ENCODE peak calls at places on chromosomes 6 and 20, in five cellular contexts. M is pancreas, V is lung, X is astrocyte, J is NT2/D1. T is an unnamed sample. For H3K9me3, the result is how much of the 10 kb centered on the place peaks cover.

GRCh38 chr20:46253391-46253790 is 54.9 kb downstream of the CDH22 start:
- DNase-seq in J (no peak), M (no peak), X (no peak), V (no peak), T (no peak)

GRCh38 chr20:10705801-10706459 is 32.1 kb upstream of the JAG1 start:
- DNase-seq in X (peak), J (no peak), M (no peak), V (no peak), T (no peak)

GRCh38 chr6:159100789-159101182 is 56.0 kb upstream of the TAGAP start:
- DNase-seq in V (no peak), X (no peak), J (no peak), M (no peak), T (no peak)

GRCh38 chr6:25583906-25584305 is 68.1 kb upstream of the SCGN start:
- DNase-seq in V (no peak), J (no peak), M (no peak), X (no peak), T (peak)

GRCh38 chr6:27541932-27542297 is 69.0 kb upstream of the ZNF184 start:
- DNase-seq in X (no peak), M (no peak), V (no peak), J (no peak), T (no peak)

GRCh38 chr20:36497856-36498255 is 43.5 kb upstream of the MYL9 start:
- DNase-seq in M (peak), X (peak), V (peak), J (no peak), T (no peak)

GRCh38 chr20:32877507-32877906 is 18.8 kb downstream of the EFCAB8 start:
- DNase-seq in J (no peak), V (no peak), M (no peak), X (peak), T (peak)

GRCh38 chr20:54148947-54149764 is 24.6 kb downstream of the CYP24A1 start:
- DNase-seq in J (no peak), V (no peak), X (no peak), M (no peak), T (no peak)

GRCh38 chr20:33014336-33015113 is 7.0 kb downstream of the BPIFB2 start:
- DNase-seq in M (no peak), J (peak), X (no peak), V (no peak), T (no peak)

GRCh38 chr20:23445596-23446217 is 6.2 kb downstream of the CSTL1 start:
- DNase-seq in X (peak), J (no peak), V (no peak), M (no peak), T (no peak)

GRCh38 chr6:105596284-105596755 is 193.4 kb upstream of the PREP start:
- DNase-seq in X (peak), J (no peak), M (no peak), V (no peak), T (no peak)

GRCh38 chr6:15352884-15353283 is 107.0 kb downstream of the JARID2 start:
- DNase-seq in J (no peak), X (peak), V (no peak), M (no peak), T (no peak)

GRCh38 chr6:39357998-39358686 is 35.6 kb upstream of the KCNK16 start:
- DNase-seq in V (no peak), X (peak), M (peak), J (no peak), T (peak)

GRCh38 chr6:21800948-21801438 is 207.4 kb downstream of the SOX4 start:
- DNase-seq in J (no peak), X (peak), V (no peak), M (no peak), T (peak)

GRCh38 chr6:55886185-55886836 is 10.9 kb upstream of the BMP5 start:
- DNase-seq in V (no peak), X (no peak), M (no peak), J (no peak), T (no peak)

GRCh38 chr6:140178550-140179334 is 804.3 kb upstream of the CITED2 start:
- DNase-seq in J (no peak), M (no peak), V (no peak), X (peak), T (no peak)

GRCh38 chr20:44070139-44070900 is 116.7 kb downstream of the JPH2 start:
- DNase-seq in V (no peak), J (no peak), M (no peak), X (no peak), T (no peak)
- H3K9me3 ChIP-seq in V (under half), J (under half), M (under half), X (under half), T (under half)

GRCh38 chr6:28774292-28775051 is 149.3 kb downstream of the TRIM27 start:
- DNase-seq in X (no peak), M (no peak), V (no peak), J (no peak), T (no peak)

GRCh38 chr6:28776269-28777146 is 147.3 kb downstream of the TRIM27 start:
- DNase-seq in J (peak), V (no peak), M (no peak), X (no peak), T (no peak)

GRCh38 chr6:28775052-28775376 is 148.8 kb downstream of the TRIM27 start:
- DNase-seq in V (no peak), J (no peak), M (no peak), X (no peak), T (no peak)

GRCh38 chr6:28777147-28777461 is 146.7 kb downstream of the TRIM27 start:
- DNase-seq in M (no peak), X (no peak), J (no peak), V (no peak), T (no peak)

GRCh38 chr6:28775405-28776129 is 148.2 kb downstream of the TRIM27 start:
- DNase-seq in J (no peak), M (no peak), X (no peak), V (no peak), T (no peak)
- H3K9me3 ChIP-seq in J (under half), M (under half), X (under half), V (under half), T (under half)

DNA sequence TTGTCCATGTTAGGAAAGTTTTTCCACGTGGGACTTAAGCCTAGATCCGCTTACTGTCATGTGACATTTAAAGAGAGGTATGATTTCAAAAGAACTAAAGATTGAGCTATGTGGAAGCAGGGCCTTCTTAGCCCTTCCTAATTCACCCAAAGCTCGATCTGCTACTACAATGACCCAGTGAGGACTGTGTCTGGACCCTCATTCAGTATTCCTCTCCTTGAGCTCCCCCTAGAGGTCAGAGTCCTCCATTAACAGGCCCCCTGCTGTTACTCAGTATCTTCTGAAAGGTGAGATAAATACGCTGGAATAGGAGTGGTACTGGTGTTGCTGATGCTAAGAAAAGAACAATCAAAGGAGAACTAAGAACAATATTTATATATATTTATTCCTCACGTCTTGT is 414.0 kb downstream of the GJA1 start:
- DNase-seq in M (peak), X (peak), J (peak), V (peak), T (peak)
- H3K9me3 ChIP-seq in M (under half), X (under half), J (under half), V (under half), T (under half)

DNA sequence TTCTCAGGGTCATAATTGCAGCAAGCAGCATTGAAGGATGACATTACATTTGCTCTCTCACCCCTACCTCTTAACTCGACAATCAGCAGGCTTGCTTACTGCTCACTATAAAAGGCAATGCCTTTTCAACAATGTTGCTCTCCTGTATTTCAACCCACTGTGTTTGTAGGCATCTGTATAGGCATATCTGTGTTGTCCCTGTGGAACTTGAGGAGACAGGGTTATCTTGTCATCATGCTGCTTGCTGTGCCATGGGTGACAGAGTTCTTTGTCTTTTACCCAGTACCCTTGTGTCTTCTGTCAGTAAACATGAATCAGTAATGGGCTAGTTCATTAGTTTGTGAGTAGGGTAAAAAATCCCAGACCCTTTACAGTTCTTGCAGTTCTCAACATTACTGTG is 25.1 kb downstream of the PHF3 start:
- DNase-seq in M (no peak), J (no peak), V (no peak), X (no peak), T (no peak)
- H3K9me3 ChIP-seq in M (under half), J (under half), V (under half), X (under half), T (under half)

GRCh38 chr6:332671-333070 is 40.4 kb downstream of the DUSP22 start:
- DNase-seq in V (no peak), M (no peak), X (peak), J (no peak), T (no peak)

GRCh38 chr6:334536-334935 is 42.2 kb downstream of the DUSP22 start:
- DNase-seq in V (no peak), X (no peak), J (no peak), M (no peak), T (no peak)

GRCh38 chr6:331622-332521 is 39.6 kb downstream of the DUSP22 start:
- DNase-seq in J (no peak), M (no peak), V (no peak), X (no peak), T (no peak)

GRCh38 chr6:335146-335545 is 42.9 kb downstream of the DUSP22 start:
- DNase-seq in J (no peak), M (no peak), X (no peak), V (no peak), T (no peak)

GRCh38 chr6:333379-334002 is 41.2 kb downstream of the DUSP22 start:
- DNase-seq in V (no peak), X (no peak), J (no peak), M (no peak), T (no peak)
- H3K9me3 ChIP-seq in V (under half), X (under half), J (under half), M (under half), T (under half)

T was measured in thyroid gland.